ENCODE peak calls at places on chromosomes 11 and 22, in five cellular contexts. N is body of pancreas, F is uterus, U is PC-3, Q is H9. L is an unnamed sample. For H3K4me1, the result is how much of the 10 kb centered on the place peaks cover.

GRCh38 chr11:93169950-93170561 is 27.7 kb downstream of the SLC36A4 start:
- DNase-seq in N (no peak), F (no peak), U (peak), Q (no peak), L (peak)

GRCh38 chr11:14357843-14358728 is 897 bp downstream of the RRAS2 start:
- DNase-seq in N (peak), F (peak), U (peak), Q (peak), L (peak)

GRCh38 chr22:32232447-32232846 is 22.7 kb downstream of the SLC5A4 start:
- DNase-seq in N (no peak), F (no peak), U (no peak), Q (no peak), L (no peak)

GRCh38 chr11:87097582-87097981 is 59.8 kb downstream of the TMEM135 start:
- DNase-seq in N (peak), F (no peak), U (peak), Q (peak), L (peak)

GRCh38 chr11:21794306-21794705 is 398.6 kb upstream of the ANO5 start:
- DNase-seq in N (no peak), F (no peak), U (peak), Q (no peak), L (peak)

GRCh38 chr11:82899191-82899820 is 924 bp downstream of the PRCP start:
- DNase-seq in N (no peak), F (no peak), U (no peak), Q (no peak), L (no peak)

GRCh38 chr11:131979364-131979763 is 608.9 kb downstream of the NTM start:
- DNase-seq in N (no peak), F (no peak), U (no peak), Q (no peak), L (no peak)

GRCh38 chr22:21677606-21678443 is 12.0 kb downstream of the PPIL2 start:
- DNase-seq in N (peak), F (no peak), U (no peak), Q (no peak), L (no peak)

GRCh38 chr22:42277988-42278776 is 7.7 kb upstream of the TCF20 start:
- DNase-seq in N (no peak), F (no peak), U (no peak), Q (no peak), L (no peak)

GRCh38 chr11:17738350-17739207 is 4.0 kb downstream of the KCNC1 start:
- DNase-seq in N (no peak), F (no peak), U (no peak), Q (peak), L (no peak)

GRCh38 chr11:134276396-134277175 is 407 bp downstream of the GLB1L3 start:
- DNase-seq in N (no peak), F (no peak), U (no peak), Q (peak), L (peak)

GRCh38 chr22:47030143-47030641 is 267.7 kb downstream of the TBC1D22A start:
- DNase-seq in N (no peak), F (peak), U (peak), Q (no peak), L (no peak)

GRCh38 chr11:16001899-16002426 is 354.4 kb downstream of the SOX6 start:
- DNase-seq in N (peak), F (no peak), U (peak), Q (no peak), L (peak)

GRCh38 chr11:44840526-44840925 is 110.2 kb downstream of the TP53I11 start:
- DNase-seq in N (no peak), F (no peak), U (no peak), Q (no peak), L (peak)

GRCh38 chr22:30304495-30305244 is 15.4 kb upstream of the CASTOR1 start:
- DNase-seq in N (peak), F (peak), U (peak), Q (no peak), L (no peak)

GRCh38 chr22:25754527-25755202 is 12.7 kb downstream of the MYO18B start:
- DNase-seq in N (peak), F (peak), U (no peak), Q (no peak), L (no peak)

GRCh38 chr11:76704171-76704948 is 33.8 kb upstream of the LRRC32 start:
- DNase-seq in N (no peak), F (no peak), U (no peak), Q (peak), L (no peak)

GRCh38 chr11:95092549-95093324 is 3.1 kb downstream of the ENDOD1 start:
- DNase-seq in N (no peak), F (no peak), U (peak), Q (no peak), L (peak)

GRCh38 chr11:113907155-113907554 is 2.6 kb downstream of the HTR3B start:
- DNase-seq in N (no peak), F (no peak), U (no peak), Q (no peak), L (no peak)

GRCh38 chr11:1054143-1055108 is 17.9 kb upstream of the MUC6 start:
- DNase-seq in N (no peak), F (peak), U (peak), Q (no peak), L (no peak)
- TF ChIP-seq CTCF in N (no peak), F (no peak), U (no peak), Q (no peak), L (no peak)

GRCh38 chr11:73375830-73376167 is 400 bp upstream of the RELT start:
- DNase-seq in N (no peak), F (peak), U (no peak), Q (no peak), L (no peak)
- H3K27ac ChIP-seq in N (peak), F (peak), U (no peak), Q (no peak), L (no peak)

GRCh38 chr11:64096835-64097234 is 61.1 kb downstream of the FLRT1 start:
- DNase-seq in N (no peak), F (no peak), U (no peak), Q (no peak), L (no peak)
- H3K4me1 ChIP-seq in N (under half), F (under half), U (under half), Q (under half), L (under half)

DNA sequence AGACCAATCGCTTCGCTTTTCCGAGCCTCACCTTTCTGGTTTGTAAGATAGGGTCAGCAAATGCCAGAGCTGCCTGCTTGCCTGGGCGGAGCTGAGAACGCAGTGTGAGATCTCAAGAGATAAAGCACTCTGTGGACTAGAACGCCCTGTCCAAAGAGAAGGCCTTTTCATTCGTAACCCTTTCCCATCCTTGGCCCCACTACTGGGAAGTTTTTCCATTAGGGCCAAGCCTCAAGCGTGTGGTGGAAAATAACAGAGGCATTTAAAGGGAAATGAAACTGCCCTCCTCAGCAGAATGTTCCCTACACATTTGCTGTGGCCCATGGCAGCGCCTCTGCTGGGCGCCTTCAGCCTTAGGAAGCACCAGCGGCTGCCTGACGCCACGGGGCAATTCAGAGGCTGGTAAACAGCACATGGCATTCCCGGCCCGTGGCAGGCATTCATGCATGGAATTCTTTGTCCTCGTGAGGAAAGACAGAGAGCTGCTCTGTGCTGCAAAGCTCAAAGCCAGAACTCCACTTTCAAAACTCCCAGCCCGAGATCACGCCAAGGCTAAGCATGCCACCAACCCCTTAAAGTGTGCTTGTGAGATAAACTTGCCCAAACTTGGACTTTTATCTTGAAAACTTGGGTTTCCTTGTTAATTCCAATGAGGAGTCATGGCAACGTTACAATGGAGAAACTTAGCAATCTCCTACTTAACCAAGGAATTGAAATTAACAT is 38.1 kb downstream of the AHNAK start:
- DNase-seq in N (peak), F (peak), U (peak), Q (peak), L (peak)
- TF ChIP-seq CTCF in N (peak), F (peak), U (peak), Q (peak), L (peak)

GRCh38 chr11:118627566-118627965 is 20.2 kb downstream of the PHLDB1 start:
- DNase-seq in N (no peak), F (no peak), U (no peak), Q (no peak), L (no peak)

GRCh38 chr11:118628031-118628430 is 20.6 kb downstream of the PHLDB1 start:
- DNase-seq in N (no peak), F (no peak), U (no peak), Q (no peak), L (no peak)

GRCh38 chr11:118625036-118625690 is 17.7 kb downstream of the PHLDB1 start:
- DNase-seq in N (no peak), F (no peak), U (peak), Q (no peak), L (no peak)

GRCh38 chr11:118628432-118628831 is 21.0 kb downstream of the PHLDB1 start:
- DNase-seq in N (no peak), F (no peak), U (no peak), Q (no peak), L (no peak)

GRCh38 chr11:118625976-118626375 is 18.6 kb downstream of the PHLDB1 start:
- DNase-seq in N (no peak), F (no peak), U (no peak), Q (peak), L (no peak)
- H3K27ac ChIP-seq in N (no peak), F (no peak), U (no peak), Q (no peak), L (no peak)

GRCh38 chr22:35894937-35895708 is 133.5 kb downstream of the RBFOX2 start:
- DNase-seq in N (no peak), F (peak), U (peak), Q (no peak), L (peak)
- H3K4me1 ChIP-seq in N (under half), F (under half), U (under half), Q (under half), L (under half)

GRCh38 chr22:28442264-28442950 is 237.2 kb downstream of the TTC28 start:
- DNase-seq in N (peak), F (peak), U (no peak), Q (peak), L (peak)
- TF ChIP-seq CTCF in N (peak), F (peak), U (no peak), Q (peak), L (peak)

GRCh38 chr22:17906978-17907730 is 117.2 kb downstream of the MICAL3 start:
- DNase-seq in N (no peak), F (no peak), U (no peak), Q (no peak), L (no peak)
- H3K27ac ChIP-seq in N (no peak), F (no peak), U (no peak), Q (no peak), L (no peak)

GRCh38 chr11:48019230-48019584 is 38.8 kb downstream of the PTPRJ start:
- DNase-seq in N (no peak), F (no peak), U (no peak), Q (no peak), L (no peak)

GRCh38 chr11:48019597-48019996 is 39.2 kb downstream of the PTPRJ start:
- DNase-seq in N (no peak), F (no peak), U (no peak), Q (no peak), L (no peak)

GRCh38 chr11:48017105-48017874 is 36.9 kb downstream of the PTPRJ start:
- DNase-seq in N (no peak), F (no peak), U (no peak), Q (no peak), L (no peak)

GRCh38 chr11:48020092-48020755 is 39.9 kb downstream of the PTPRJ start:
- DNase-seq in N (no peak), F (no peak), U (no peak), Q (no peak), L (no peak)

GRCh38 chr11:48018561-48019229 is 38.3 kb downstream of the PTPRJ start:
- DNase-seq in N (no peak), F (no peak), U (no peak), Q (peak), L (no peak)
- H3K4me1 ChIP-seq in N (under half), F (under half), U (under half), Q (under half), L (under half)

GRCh38 chr22:19291218-19291579 is 320 bp downstream of the CLTCL1 start:
- DNase-seq in N (peak), F (peak), U (no peak), Q (peak), L (no peak)
- TF ChIP-seq CTCF in N (no peak), F (no peak), U (no peak), Q (no peak), L (no peak)

L was measured in foreskin keratinocyte.